ENCODE peak calls at places on chromosomes 4 and X, in four cellular contexts. U is IMR-90, G is SK-N-SH, B is right cardiac atrium. K is an unnamed sample. For H3K4me1 and H3K9me3, the result is how much of the 10 kb centered on the place peaks cover.

GRCh38 chr4:175298119-175298518 is 380.0 kb downstream of the ADAM29 start:
- DNase-seq in B (no peak), U (peak), G (no peak), K (no peak)

GRCh38 chr4:79763486-79764075 is 309.4 kb downstream of the ANTXR2 start:
- DNase-seq in U (no peak), B (no peak), G (no peak), K (no peak)

GRCh38 chr4:123606946-123607542 is 210.4 kb downstream of the SPRY1 start:
- DNase-seq in G (no peak), B (no peak), U (no peak), K (no peak)

GRCh38 chrX:39491548-39492297 is 606.0 kb downstream of the BCOR start:
- DNase-seq in G (no peak), U (no peak), B (no peak), K (no peak)

GRCh38 chr4:8592366-8593267 is at the start of gene CPZ:
- DNase-seq in U (peak), G (no peak), B (no peak), K (no peak)

GRCh38 chrX:44105228-44105913 is 132.2 kb upstream of the NDP start:
- DNase-seq in B (no peak), U (no peak), G (peak), K (no peak)

GRCh38 chrX:154458954-154459829 is 1.1 kb downstream of the PLXNA3 start:
- DNase-seq in B (peak), G (peak), U (no peak), K (peak)

GRCh38 chr4:108166038-108166437 is 2.7 kb downstream of the LEF1 start:
- DNase-seq in B (no peak), G (no peak), U (no peak), K (no peak)

GRCh38 chr4:10106421-10107039 is 10.1 kb downstream of the WDR1 start:
- DNase-seq in U (peak), G (peak), B (peak), K (peak)

GRCh38 chr4:90349632-90350031 is 222.4 kb downstream of the CCSER1 start:
- DNase-seq in G (no peak), B (no peak), U (no peak), K (no peak)

GRCh38 chr4:22987861-22988260 is 295.1 kb downstream of the GBA3 start:
- DNase-seq in B (no peak), U (peak), G (no peak), K (no peak)

GRCh38 chr4:188399834-188400233 is 260.6 kb downstream of the TRIML1 start:
- DNase-seq in U (no peak), B (no peak), G (no peak), K (no peak)

GRCh38 chr4:182533948-182534347 is 290.7 kb downstream of the TENM3 start:
- DNase-seq in G (no peak), U (peak), B (no peak), K (no peak)

GRCh38 chrX:68175569-68175968 is 257.7 kb downstream of the OPHN1 start:
- DNase-seq in G (no peak), B (no peak), U (peak), K (no peak)

GRCh38 chr4:25890653-25891485 is 23.2 kb upstream of the SMIM20 start:
- DNase-seq in U (no peak), G (no peak), B (no peak), K (no peak)

GRCh38 chr4:20544645-20545044 is 155.6 kb upstream of the PACRGL start:
- DNase-seq in B (no peak), G (peak), U (peak), K (no peak)

GRCh38 chr4:63717384-63717783 is 691.9 kb downstream of the TECRL start:
- DNase-seq in G (peak), U (no peak), B (no peak), K (no peak)

GRCh38 chr4:38715076-38715475 is 51.1 kb downstream of the KLF3 start:
- DNase-seq in G (no peak), B (no peak), U (no peak), K (no peak)

GRCh38 chr4:101126044-101126443 is 221.3 kb downstream of the PPP3CA start:
- DNase-seq in U (peak), G (no peak), B (no peak), K (no peak)

GRCh38 chr4:78309352-78309751 is 242.2 kb upstream of the ANXA3 start:
- DNase-seq in G (no peak), U (no peak), B (no peak), K (no peak)

GRCh38 chr4:105306158-105306781 is 159.6 kb downstream of the TET2 start:
- DNase-seq in U (no peak), B (no peak), G (no peak), K (no peak)

DNA sequence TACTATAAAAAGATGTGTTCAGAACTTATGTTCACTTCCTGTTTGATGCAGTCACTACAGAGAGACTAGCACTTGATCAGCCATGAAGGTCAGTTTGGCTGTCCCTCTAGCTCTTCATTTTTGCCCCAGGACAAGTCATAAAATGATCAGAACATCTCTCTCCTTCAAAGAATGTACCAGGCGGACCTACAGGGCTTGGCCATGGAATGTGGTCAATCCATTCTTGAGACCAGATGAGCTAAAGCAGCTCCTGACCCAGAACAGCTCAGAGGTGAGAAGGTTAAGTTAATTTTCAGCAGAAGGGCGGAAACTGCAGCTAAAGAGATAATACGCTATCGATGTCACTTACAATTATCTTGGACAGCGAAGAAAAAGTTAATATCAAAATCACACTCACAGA is 49.2 kb upstream of the TAB3 start:
- DNase-seq in U (no peak), G (no peak), B (no peak), K (no peak)
- H3K4me1 ChIP-seq in U (under half), G (under half), B (under half), K (under half)

DNA sequence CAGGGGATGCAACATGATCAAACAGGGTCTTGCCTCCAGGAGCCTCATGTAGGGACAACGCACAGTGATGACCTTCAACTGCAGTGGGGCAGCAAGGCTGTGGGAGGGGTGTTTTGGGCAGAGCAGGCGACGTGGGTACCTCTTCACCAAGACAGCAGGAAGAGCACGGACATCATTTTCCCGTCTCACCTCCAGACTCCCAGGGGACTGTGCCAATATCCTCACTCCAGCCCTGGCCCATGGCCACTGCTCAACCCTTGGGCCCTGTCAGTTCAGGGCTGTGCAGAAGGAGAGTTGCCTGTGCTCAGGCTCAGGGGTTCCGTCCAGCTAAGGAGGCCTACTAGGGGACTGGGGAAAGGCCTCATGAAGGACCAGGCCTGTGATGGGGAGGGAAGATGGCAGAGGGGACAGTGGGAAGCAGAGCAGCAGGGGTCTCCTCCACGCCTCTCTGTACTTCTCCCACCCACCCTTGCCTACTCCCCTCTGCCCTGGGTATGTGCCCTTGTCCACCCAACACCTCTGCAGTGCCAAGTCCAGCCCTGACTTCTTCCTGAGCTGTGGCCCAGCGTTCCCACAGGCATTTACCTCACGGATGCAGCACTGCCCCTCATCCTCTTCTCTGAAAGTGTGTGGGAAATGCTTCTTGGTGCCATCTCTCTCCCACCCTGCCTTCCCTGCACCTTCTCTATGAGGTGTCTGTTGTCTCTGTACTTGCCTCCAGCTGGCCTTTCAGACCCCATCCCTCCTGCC is 1.4 kb downstream of the IL9R start:
- DNase-seq in U (no peak), B (no peak), G (no peak), K (no peak)
- H3K9me3 ChIP-seq in U (under half), B (under half), G (under half), K (under half)

GRCh38 chr4:173051697-173052096 is 116.9 kb upstream of the GALNT7 start:
- DNase-seq in B (no peak), U (peak), G (no peak), K (no peak)
- H3K4me3 ChIP-seq in B (peak), U (no peak), G (no peak), K (no peak)

GRCh38 chr4:138912714-138913340 is 102.8 kb upstream of the NOCT start:
- DNase-seq in B (no peak), U (no peak), G (no peak), K (no peak)
- H3K4me1 ChIP-seq in B (under half), U (under half), G (half or more), K (under half)

GRCh38 chrX:47976254-47977151 is 27.3 kb downstream of the ZNF182 start:
- DNase-seq in U (no peak), B (no peak), G (no peak), K (no peak)
- H3K9me3 ChIP-seq in U (half or more), B (under half), G (half or more), K (half or more)

K was measured in adrenal gland.